ENCODE peak calls at places on chromosomes 11 and 22, in four cellular contexts. E, V, U and A are unnamed samples.

GRCh38 chr22:25668437-25668836 is 73.6 kb upstream of the MYO18B start:
- DNase-seq in U (no peak), E (no peak), V (no peak), A (no peak)

GRCh38 chr11:19419021-19419750 is 178.4 kb upstream of the E2F8 start:
- DNase-seq in V (no peak), E (no peak), U (no peak), A (no peak)

GRCh38 chr11:25298450-25298849 is 801.6 kb downstream of the LUZP2 start:
- DNase-seq in E (no peak), U (no peak), V (no peak), A (no peak)

GRCh38 chr11:36744375-36745168 is 146.5 kb upstream of the RAG2 start:
- DNase-seq in E (peak), U (peak), V (peak), A (peak)

GRCh38 chr22:26134654-26135330 is 34.5 kb upstream of the SEZ6L start:
- DNase-seq in E (peak), U (no peak), V (peak), A (peak)

GRCh38 chr11:78715639-78716311 is 141.1 kb upstream of the NARS2 start:
- DNase-seq in E (peak), U (peak), V (peak), A (peak)

GRCh38 chr11:130439876-130440275 is 8.6 kb upstream of the ADAMTS15 start:
- DNase-seq in E (no peak), V (no peak), U (no peak), A (no peak)

GRCh38 chr11:128726464-128727139 is 32.7 kb downstream of the FLI1 start:
- DNase-seq in E (no peak), U (no peak), V (no peak), A (peak)

GRCh38 chr11:128437137-128437536 is 150.2 kb downstream of the ETS1 start:
- DNase-seq in U (peak), V (no peak), E (no peak), A (no peak)

GRCh38 chr22:44847892-44848291 is 95.5 kb downstream of the ARHGAP8 start:
- DNase-seq in U (no peak), V (no peak), E (no peak), A (no peak)

GRCh38 chr22:45969414-45969799 is 7.6 kb downstream of the WNT7B start:
- DNase-seq in U (no peak), E (no peak), V (no peak), A (no peak)

GRCh38 chr11:22787565-22788162 is 41.9 kb downstream of the SVIP start:
- DNase-seq in U (peak), V (peak), E (peak), A (peak)

GRCh38 chr11:30992513-30992849 is 377.1 kb downstream of the DCDC1 start:
- DNase-seq in V (no peak), E (peak), U (no peak), A (peak)